ENCODE peak calls at places on chromosome 20, in nine cellular contexts. J is CD4-positive, alpha-beta T cell; K is stimulated activated naive CD4-positive, alpha-beta T cell treated with Interleukin-2 at 50 U/mL for 16 hours; Q is ovary; G is psoas muscle; U is stimulated activated CD4-positive, alpha-beta T cell treated with anti-CD3 and anti-CD28 coated beads, Interleukin-1b, Interleukin-23, amount 100 ng/mL, for 24 hours; R is substantia nigra; Z is HFFc6; I is dorsolateral prefrontal cortex. X is an unnamed sample.

GRCh38 chr20:64077541-64077875 is 1.8 kb downstream of the RGS19 start:
- DNase-seq in J (no peak), K (no peak), Q (no peak), G (no peak), U (no peak), R (no peak), Z (no peak), I (no peak), X (no peak)

GRCh38 chr20:31652917-31653385 is 15.2 kb downstream of the COX4I2 start:
- DNase-seq in J (no peak), K (no peak), Q (no peak), G (no peak), U (no peak), R (no peak), Z (peak), I (no peak), X (no peak)

GRCh38 chr20:35988910-35989463 is 20.6 kb downstream of the CNBD2 start:
- DNase-seq in J (no peak), K (no peak), Q (no peak), G (no peak), U (no peak), R (no peak), Z (no peak), I (no peak), X (no peak)

GRCh38 chr20:57932227-57932864 is 222.5 kb upstream of the PMEPA1 start:
- DNase-seq in J (no peak), K (no peak), Q (no peak), G (no peak), U (no peak), R (no peak), Z (no peak), I (no peak), X (no peak)

GRCh38 chr20:54267510-54268003 is 59.7 kb downstream of the PFDN4 start:
- DNase-seq in J (no peak), K (no peak), Q (no peak), G (no peak), U (no peak), R (no peak), Z (peak), I (no peak), X (no peak)

GRCh38 chr20:7094438-7094997 is 327.0 kb downstream of the BMP2 start:
- DNase-seq in J (no peak), K (no peak), Q (no peak), G (no peak), U (no peak), R (peak), Z (no peak), I (no peak), X (no peak)

GRCh38 chr20:43389231-43389630 is 68.5 kb upstream of the SRSF6 start:
- DNase-seq in J (no peak), K (no peak), Q (no peak), G (peak), U (no peak), R (no peak), Z (no peak), I (no peak), X (no peak)

GRCh38 chr20:19582782-19583181 is 175.3 kb upstream of the RIN2 start:
- DNase-seq in J (no peak), K (no peak), Q (no peak), G (no peak), U (no peak), R (no peak), Z (no peak), I (no peak), X (no peak)

GRCh38 chr20:58854638-58855471 is 2.3 kb downstream of the GNAS start:
- DNase-seq in J (no peak), K (no peak), Q (no peak), G (no peak), U (no peak), R (no peak), Z (no peak), I (no peak), X (no peak)

GRCh38 chr20:33647603-33648395 is 14.3 kb upstream of the C20orf144 start:
- DNase-seq in J (no peak), K (no peak), Q (no peak), G (no peak), U (no peak), R (no peak), Z (peak), I (no peak), X (no peak)

GRCh38 chr20:49343246-49343645 is 65.4 kb upstream of the ZNFX1 start:
- DNase-seq in J (no peak), K (no peak), Q (no peak), G (no peak), U (no peak), R (no peak), Z (no peak), I (no peak), X (no peak)

GRCh38 chr20:52313335-52313963 is 121.9 kb upstream of the ZFP64 start:
- DNase-seq in J (no peak), K (no peak), Q (peak), G (no peak), U (no peak), R (no peak), Z (peak), I (no peak), X (no peak)

GRCh38 chr20:46028110-46028509 is 905 bp upstream of the SLC12A5 start:
- DNase-seq in J (no peak), K (no peak), Q (no peak), G (no peak), U (no peak), R (peak), Z (no peak), I (no peak), X (no peak)

GRCh38 chr20:53413188-53413631 is 180.4 kb downstream of the ZNF217 start:
- DNase-seq in J (peak), K (peak), Q (no peak), G (peak), U (peak), R (no peak), Z (no peak), I (no peak), X (no peak)

GRCh38 chr20:63486300-63486855 is 12.5 kb downstream of the EEF1A2 start:
- DNase-seq in J (no peak), K (no peak), Q (no peak), G (no peak), U (no peak), R (no peak), Z (no peak), I (no peak), X (no peak)

GRCh38 chr20:54364919-54365318 is 110.5 kb upstream of the DOK5 start:
- DNase-seq in J (no peak), K (no peak), Q (no peak), G (no peak), U (no peak), R (no peak), Z (no peak), I (no peak), X (no peak)

GRCh38 chr20:23690581-23690980 is 1.7 kb upstream of the CST4 start:
- DNase-seq in J (no peak), K (no peak), Q (no peak), G (no peak), U (no peak), R (no peak), Z (no peak), I (no peak), X (no peak)

GRCh38 chr20:37911838-37912273 is 8.9 kb downstream of the VSTM2L start:
- DNase-seq in J (no peak), K (no peak), Q (no peak), G (peak), U (no peak), R (no peak), Z (no peak), I (peak), X (no peak)

GRCh38 chr20:46562009-46562372 is 11.5 kb upstream of the OCSTAMP start:
- DNase-seq in J (no peak), K (no peak), Q (no peak), G (no peak), U (no peak), R (no peak), Z (no peak), I (no peak), X (no peak)

GRCh38 chr20:64264091-64264490 is 8.5 kb downstream of the PCMTD2 start:
- DNase-seq in J (no peak), K (no peak), Q (no peak), G (no peak), U (no peak), R (no peak), Z (peak), I (no peak), X (no peak)

GRCh38 chr20:47498606-47499005 is 3.1 kb upstream of the NCOA3 start:
- DNase-seq in J (no peak), K (no peak), Q (no peak), G (no peak), U (no peak), R (no peak), Z (no peak), I (no peak), X (no peak)

X was measured in C1 segment of cervical spinal cord.